ENCODE peak calls at places on chromosomes 6 and 20, in ten cellular contexts. Q is EL; A is NCI-H524 treated with DMSO at 0.1 percent for 48 hours; T is stomach; E is activated CD8-positive, alpha-beta T cell treated with anti-CD3 and anti-CD28 coated beads for 36 hours; V is mucosa of gallbladder; R is fibroblast of lung; U is nephron progenitor cell; C is HTR-8/SVneo; F is A172. I is an unnamed sample.

GRCh38 chr20:8690074-8690473 is 378.8 kb upstream of the PLCB4 start:
- DNase-seq in Q (no peak), A (no peak), T (no peak), E (no peak), V (no peak), R (no peak), U (no peak), C (no peak), F (no peak), I (no peak)

GRCh38 chr20:49230021-49230420 is 10.8 kb downstream of the DDX27 start:
- DNase-seq in Q (no peak), A (no peak), T (no peak), E (no peak), V (no peak), R (no peak), U (no peak), C (no peak), F (no peak), I (no peak)

GRCh38 chr20:46049815-46050214 is 20.8 kb downstream of the SLC12A5 start:
- DNase-seq in Q (no peak), A (no peak), T (no peak), E (no peak), V (no peak), R (no peak), U (no peak), C (no peak), F (no peak), I (no peak)

GRCh38 chr20:17768267-17768666 is 68.5 kb downstream of the BANF2 start:
- DNase-seq in Q (no peak), A (no peak), T (no peak), E (no peak), V (no peak), R (no peak), U (no peak), C (no peak), F (no peak), I (no peak)

GRCh38 chr6:19465240-19465639 is 371.9 kb upstream of the ID4 start:
- DNase-seq in Q (no peak), A (no peak), T (no peak), E (no peak), V (no peak), R (peak), U (peak), C (no peak), F (no peak), I (no peak)

GRCh38 chr6:139940741-139941712 is 566.6 kb upstream of the CITED2 start:
- DNase-seq in Q (no peak), A (no peak), T (no peak), E (no peak), V (no peak), R (peak), U (no peak), C (no peak), F (no peak), I (peak)

GRCh38 chr6:2450546-2450945 is 205.1 kb upstream of the GMDS start:
- DNase-seq in Q (peak), A (peak), T (peak), E (no peak), V (peak), R (no peak), U (no peak), C (no peak), F (peak), I (peak)

GRCh38 chr20:35732644-35732982 is 9.4 kb downstream of the RBM39 start:
- DNase-seq in Q (no peak), A (no peak), T (no peak), E (no peak), V (no peak), R (no peak), U (no peak), C (no peak), F (no peak), I (no peak)

GRCh38 chr6:110643175-110643574 is 166.8 kb upstream of the SLC22A16 start:
- DNase-seq in Q (no peak), A (no peak), T (no peak), E (no peak), V (no peak), R (no peak), U (no peak), C (no peak), F (peak), I (no peak)

GRCh38 chr6:30450548-30450907 is 38.8 kb upstream of the HLA-E start:
- DNase-seq in Q (no peak), A (no peak), T (no peak), E (no peak), V (no peak), R (no peak), U (no peak), C (no peak), F (no peak), I (no peak)

GRCh38 chr6:167560673-167561569 is 236.0 kb downstream of the TTLL2 start:
- DNase-seq in Q (no peak), A (no peak), T (no peak), E (no peak), V (no peak), R (no peak), U (no peak), C (no peak), F (no peak), I (no peak)

I was measured in RPMI8226.